ENCODE peak calls at places on chromosomes 6 and 20, in six cellular contexts. M is lower leg skin; G is NCI-H1694; X is naive B cell; S is activated T-cell treated with anti-CD3 and anti-CD28 coated beads, Interleukin-2, amount 50 U/mL, for 72 hours; T is iPS-NIHi11. L is an unnamed sample.

GRCh38 chr20:4918473-4918872 is 82.8 kb downstream of the SLC23A2 start:
- DNase-seq in M (peak), G (no peak), X (no peak), S (no peak), T (no peak), L (no peak)

GRCh38 chr20:50133474-50134217 is 19.9 kb downstream of the PEDS1 start:
- DNase-seq in M (no peak), G (no peak), X (no peak), S (no peak), T (peak), L (no peak)

GRCh38 chr6:56335733-56336132 is 88.4 kb upstream of the COL21A1 start:
- DNase-seq in M (no peak), G (no peak), X (no peak), S (no peak), T (no peak), L (no peak)

GRCh38 chr6:95243091-95243490 is 334.2 kb upstream of the MANEA start:
- DNase-seq in M (no peak), G (no peak), X (no peak), S (no peak), T (no peak), L (no peak)

GRCh38 chr20:9927224-9927623 is 88.3 kb upstream of the PAK5 start:
- DNase-seq in M (no peak), G (no peak), X (no peak), S (no peak), T (no peak), L (no peak)

GRCh38 chr6:21033575-21034026 is 499.3 kb downstream of the CDKAL1 start:
- DNase-seq in M (peak), G (no peak), X (no peak), S (no peak), T (no peak), L (no peak)

GRCh38 chr20:61949714-61950630 is 115.7 kb downstream of the TAF4 start:
- DNase-seq in M (peak), G (no peak), X (no peak), S (no peak), T (no peak), L (no peak)

GRCh38 chr6:165456327-165456726 is 146.9 kb upstream of the C6orf118 start:
- DNase-seq in M (no peak), G (no peak), X (no peak), S (no peak), T (no peak), L (no peak)

GRCh38 chr6:3841066-3841454 is 8.1 kb upstream of the FAM50B start:
- DNase-seq in M (no peak), G (no peak), X (no peak), S (no peak), T (no peak), L (no peak)

GRCh38 chr6:169247419-169247818 is 6.2 kb downstream of the THBS2 start:
- DNase-seq in M (peak), G (no peak), X (no peak), S (no peak), T (no peak), L (no peak)

GRCh38 chr20:52681288-52681687 is 290.9 kb upstream of the TSHZ2 start:
- DNase-seq in M (no peak), G (no peak), X (no peak), S (no peak), T (no peak), L (no peak)

GRCh38 chr20:18977441-18977840 is 163.9 kb downstream of the SCP2D1 start:
- DNase-seq in M (no peak), G (no peak), X (no peak), S (no peak), T (no peak), L (no peak)

GRCh38 chr6:81797594-81797993 is 45.1 kb upstream of the TENT5A start:
- DNase-seq in M (no peak), G (no peak), X (no peak), S (no peak), T (no peak), L (no peak)

GRCh38 chr6:38322123-38322522 is 317.6 kb downstream of the BTBD9 start:
- DNase-seq in M (no peak), G (no peak), X (no peak), S (no peak), T (no peak), L (no peak)

GRCh38 chr20:21395666-21396044 is 1.7 kb downstream of the NKX2-4 start:
- DNase-seq in M (no peak), G (no peak), X (no peak), S (peak), T (peak), L (no peak)

GRCh38 chr20:62287759-62288534 is 14.8 kb upstream of the ADRM1 start:
- DNase-seq in M (no peak), G (no peak), X (no peak), S (no peak), T (no peak), L (no peak)

GRCh38 chr6:39566381-39566934 is 158.8 kb downstream of the KIF6 start:
- DNase-seq in M (no peak), G (no peak), X (no peak), S (no peak), T (no peak), L (no peak)

GRCh38 chr20:40689943-40690835 is 1.2 kb upstream of the MAFB start:
- DNase-seq in M (peak), G (peak), X (peak), S (peak), T (peak), L (peak)

GRCh38 chr20:40689100-40689942 is at the start of gene MAFB:
- DNase-seq in M (peak), G (peak), X (no peak), S (peak), T (peak), L (peak)

GRCh38 chr6:143680157-143680556 is 2.4 kb downstream of the PHACTR2 start:
- DNase-seq in M (no peak), G (no peak), X (no peak), S (no peak), T (no peak), L (no peak)

GRCh38 chr6:167572841-167573271 is 248.0 kb downstream of the TTLL2 start:
- DNase-seq in M (peak), G (peak), X (no peak), S (no peak), T (peak), L (peak)

GRCh38 chr6:31180500-31180899 is 10.0 kb upstream of the POU5F1 start:
- DNase-seq in M (no peak), G (no peak), X (peak), S (peak), T (peak), L (peak)

GRCh38 chr6:75201901-75202672 is 3.8 kb downstream of the COL12A1 start:
- DNase-seq in M (peak), G (no peak), X (no peak), S (peak), T (no peak), L (no peak)

GRCh38 chr6:25710287-25710686 is 44.3 kb upstream of the SLC17A4 start:
- DNase-seq in M (no peak), G (no peak), X (no peak), S (no peak), T (no peak), L (no peak)

GRCh38 chr20:24977336-24977735 is 15.2 kb downstream of the APMAP start:
- DNase-seq in M (peak), G (no peak), X (no peak), S (no peak), T (no peak), L (no peak)

GRCh38 chr20:60332523-60332922 is 374.3 kb downstream of the CDH26 start:
- DNase-seq in M (no peak), G (no peak), X (no peak), S (no peak), T (no peak), L (no peak)

GRCh38 chr6:123716506-123716905 is 79.8 kb upstream of the TRDN start:
- DNase-seq in M (no peak), G (no peak), X (no peak), S (no peak), T (no peak), L (no peak)

GRCh38 chr20:24662286-24662685 is 192.9 kb downstream of the SYNDIG1 start:
- DNase-seq in M (no peak), G (no peak), X (no peak), S (no peak), T (no peak), L (no peak)

GRCh38 chr6:3775906-3776305 is 24.4 kb upstream of the PXDC1 start:
- DNase-seq in M (peak), G (no peak), X (no peak), S (no peak), T (no peak), L (no peak)

GRCh38 chr6:163001341-163001740 is 273.6 kb downstream of the PACRG start:
- DNase-seq in M (no peak), G (no peak), X (no peak), S (no peak), T (no peak), L (no peak)

GRCh38 chr6:138183792-138184134 is 22.0 kb downstream of the ARFGEF3 start:
- DNase-seq in M (no peak), G (no peak), X (no peak), S (no peak), T (no peak), L (no peak)

GRCh38 chr6:157604816-157605215 is 218.2 kb upstream of the SNX9 start:
- DNase-seq in M (no peak), G (no peak), X (no peak), S (no peak), T (no peak), L (no peak)

GRCh38 chr6:146433881-146434741 is 109.5 kb upstream of the RAB32 start:
- DNase-seq in M (no peak), G (no peak), X (no peak), S (no peak), T (peak), L (no peak)